ENCODE peak calls at places on chromosomes 2 and 18, in six cellular contexts. One of them, this sample, is unnamed.

GRCh38 chr18:48815581-48816324 is 135.0 kb downstream of the SMAD7 start:
- DNase-seq in heart left ventricle: peak; percentile 22
- DNase-seq in stomach: no peak
- DNase-seq in H54: no peak
- DNase-seq in adrenal gland: peak; percentile 36
- DNase-seq in IMR-90: peak; percentile 62
- DNase-seq in this sample: peak; percentile 23

GRCh38 chr2:226131299-226131784 is 668.3 kb downstream of the IRS1 start:
- DNase-seq in heart left ventricle: peak; percentile 67
- DNase-seq in stomach: peak; percentile 33
- DNase-seq in H54: no peak
- DNase-seq in adrenal gland: no peak
- DNase-seq in IMR-90: no peak
- DNase-seq in this sample: no peak

GRCh38 chr2:12478151-12479041 is 238.3 kb upstream of the TRIB2 start:
- DNase-seq in heart left ventricle: no peak
- DNase-seq in stomach: no peak
- DNase-seq in H54: no peak
- DNase-seq in adrenal gland: no peak
- DNase-seq in IMR-90: peak; percentile 21
- DNase-seq in this sample: no peak

GRCh38 chr18:77376043-77376732 is 126.5 kb downstream of the GALR1 start:
- DNase-seq in heart left ventricle: no peak
- DNase-seq in stomach: no peak
- DNase-seq in H54: no peak
- DNase-seq in adrenal gland: no peak
- DNase-seq in IMR-90: no peak
- DNase-seq in this sample: no peak

GRCh38 chr2:67445652-67446268 is 48.6 kb downstream of the ETAA1 start:
- DNase-seq in heart left ventricle: no peak
- DNase-seq in stomach: no peak
- DNase-seq in H54: no peak
- DNase-seq in adrenal gland: no peak
- DNase-seq in IMR-90: peak; percentile 38
- DNase-seq in this sample: no peak

GRCh38 chr2:168574856-168575630 is 119.0 kb downstream of the CERS6 start:
- DNase-seq in heart left ventricle: no peak
- DNase-seq in stomach: no peak
- DNase-seq in H54: no peak
- DNase-seq in adrenal gland: no peak
- DNase-seq in IMR-90: peak; percentile 15
- DNase-seq in this sample: no peak

GRCh38 chr2:195382186-195382585 is 274.8 kb upstream of the SLC39A10 start:
- DNase-seq in heart left ventricle: no peak
- DNase-seq in stomach: no peak
- DNase-seq in H54: no peak
- DNase-seq in adrenal gland: no peak
- DNase-seq in IMR-90: no peak
- DNase-seq in this sample: no peak

GRCh38 chr2:86223682-86224560 is 24.7 kb downstream of the MRPL35 start:
- DNase-seq in heart left ventricle: no peak
- DNase-seq in stomach: no peak
- DNase-seq in H54: no peak
- DNase-seq in adrenal gland: no peak
- DNase-seq in IMR-90: peak; percentile 59
- DNase-seq in this sample: no peak

GRCh38 chr2:15636972-15637785 is 45.5 kb downstream of the DDX1 start:
- DNase-seq in heart left ventricle: no peak
- DNase-seq in stomach: peak; percentile 73
- DNase-seq in H54: peak; percentile 38
- DNase-seq in adrenal gland: peak; percentile 93
- DNase-seq in IMR-90: peak; percentile 68
- DNase-seq in this sample: peak; percentile 82

GRCh38 chr18:75247601-75248421 is 37.2 kb downstream of the TSHZ1 start:
- DNase-seq in heart left ventricle: no peak
- DNase-seq in stomach: no peak
- DNase-seq in H54: no peak
- DNase-seq in adrenal gland: no peak
- DNase-seq in IMR-90: peak; percentile 65
- DNase-seq in this sample: peak; percentile 24

GRCh38 chr2:140454717-140455116 is 1674.5 kb upstream of the NXPH2 start:
- DNase-seq in heart left ventricle: no peak
- DNase-seq in stomach: no peak
- DNase-seq in H54: peak; percentile 26
- DNase-seq in adrenal gland: no peak
- DNase-seq in IMR-90: peak; percentile 76
- DNase-seq in this sample: no peak

GRCh38 chr2:145049475-145049874 is 529.6 kb upstream of the ZEB2 start:
- DNase-seq in heart left ventricle: no peak
- DNase-seq in stomach: no peak
- DNase-seq in H54: no peak
- DNase-seq in adrenal gland: no peak
- DNase-seq in IMR-90: no peak
- DNase-seq in this sample: no peak

GRCh38 chr2:191316246-191316645 is 71.0 kb downstream of the MYO1B start:
- DNase-seq in heart left ventricle: no peak
- DNase-seq in stomach: no peak
- DNase-seq in H54: no peak
- DNase-seq in adrenal gland: no peak
- DNase-seq in IMR-90: peak; percentile 75
- DNase-seq in this sample: no peak

GRCh38 chr2:144580521-144581153 is 60.7 kb upstream of the ZEB2 start:
- DNase-seq in heart left ventricle: no peak
- DNase-seq in stomach: no peak
- DNase-seq in H54: no peak
- DNase-seq in adrenal gland: no peak
- DNase-seq in IMR-90: no peak
- DNase-seq in this sample: peak; percentile 66

GRCh38 chr2:172091626-172092566 is 6.6 kb downstream of the DLX1 start:
- DNase-seq in heart left ventricle: no peak
- DNase-seq in stomach: no peak
- DNase-seq in H54: no peak
- DNase-seq in adrenal gland: no peak
- DNase-seq in IMR-90: no peak
- DNase-seq in this sample: no peak

GRCh38 chr18:39523281-39523680 is 1957.7 kb upstream of the CELF4 start:
- DNase-seq in heart left ventricle: no peak
- DNase-seq in stomach: no peak
- DNase-seq in H54: peak; percentile 15
- DNase-seq in adrenal gland: no peak
- DNase-seq in IMR-90: peak; percentile 57
- DNase-seq in this sample: peak; percentile 7

GRCh38 chr2:20616341-20616871 is 34.5 kb downstream of the HS1BP3 start:
- DNase-seq in heart left ventricle: peak; percentile 26
- DNase-seq in stomach: peak; percentile 18
- DNase-seq in H54: no peak
- DNase-seq in adrenal gland: peak; percentile 49
- DNase-seq in IMR-90: no peak
- DNase-seq in this sample: no peak

GRCh38 chr2:147865560-147865959 is 20.7 kb downstream of the ACVR2A start:
- DNase-seq in heart left ventricle: no peak
- DNase-seq in stomach: no peak
- DNase-seq in H54: no peak
- DNase-seq in adrenal gland: no peak
- DNase-seq in IMR-90: no peak
- DNase-seq in this sample: no peak

GRCh38 chr18:58611471-58612131 is 17.3 kb downstream of the ALPK2 start:
- DNase-seq in heart left ventricle: no peak
- DNase-seq in stomach: no peak
- DNase-seq in H54: no peak
- DNase-seq in adrenal gland: no peak
- DNase-seq in IMR-90: no peak
- DNase-seq in this sample: no peak

GRCh38 chr2:223586261-223586660 is 15.9 kb downstream of the SCG2 start:
- DNase-seq in heart left ventricle: no peak
- DNase-seq in stomach: no peak
- DNase-seq in H54: no peak
- DNase-seq in adrenal gland: no peak
- DNase-seq in IMR-90: peak; percentile 88
- DNase-seq in this sample: no peak

GRCh38 chr2:130342533-130343275 is at the start of gene IMP4:
- DNase-seq in heart left ventricle: peak; percentile 98
- DNase-seq in stomach: peak; percentile 97
- DNase-seq in H54: peak; percentile 81
- DNase-seq in adrenal gland: peak; percentile 100
- DNase-seq in IMR-90: peak; percentile 100
- DNase-seq in this sample: peak; percentile 99
- TF ChIP-seq POLR2A in heart left ventricle: peak; percentile 13
- TF ChIP-seq POLR2A in stomach: no peak
- TF ChIP-seq POLR2A in H54: peak; percentile 47
- TF ChIP-seq POLR2A in adrenal gland: no peak
- TF ChIP-seq POLR2A in IMR-90: peak; percentile 55
- TF ChIP-seq POLR2A in this sample: peak; percentile 78

DNA sequence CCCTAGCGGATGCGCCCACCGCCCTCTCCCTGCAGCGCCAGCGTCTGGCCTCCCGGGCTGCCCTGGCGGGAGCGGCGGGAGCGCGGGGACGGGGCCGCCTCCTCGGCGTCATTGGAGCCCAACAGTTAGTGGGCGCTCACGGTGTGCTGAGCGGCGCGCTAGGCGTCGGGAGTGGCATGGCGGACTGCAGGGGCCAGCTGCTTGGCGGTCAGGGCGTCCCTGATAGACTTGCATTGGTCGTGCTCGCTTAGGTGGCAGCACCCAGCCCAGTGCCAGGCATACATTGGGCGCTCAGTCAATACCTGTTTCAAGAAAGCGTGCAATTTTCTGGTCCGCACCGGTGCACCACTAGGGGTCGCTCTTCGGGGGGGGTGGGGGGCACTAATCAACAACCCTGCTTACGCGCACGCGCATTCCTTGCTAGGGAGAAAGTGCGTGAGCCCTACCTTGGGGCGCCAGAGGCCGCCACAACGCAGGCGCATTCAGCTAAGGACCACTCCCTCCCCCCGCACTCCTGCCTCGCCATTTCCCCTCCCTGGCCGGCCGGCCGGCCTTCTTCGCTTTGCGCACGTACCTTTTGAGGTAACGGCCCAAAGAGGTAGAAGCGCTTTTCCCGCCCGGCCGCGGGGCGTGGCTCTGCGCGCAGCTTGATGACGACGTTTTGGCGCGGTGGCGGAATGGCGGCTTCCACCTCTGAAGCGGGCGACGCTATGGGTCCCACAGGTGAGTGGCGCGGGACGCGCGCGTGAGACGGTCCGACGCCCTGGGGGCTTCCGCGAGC is 411 bp upstream of the MZT2A start:
- DNase-seq in heart left ventricle: peak; percentile 93
- DNase-seq in stomach: peak; percentile 93
- DNase-seq in H54: peak; percentile 90
- DNase-seq in adrenal gland: peak; percentile 97
- DNase-seq in IMR-90: peak; percentile 90
- DNase-seq in this sample: peak; percentile 96
- TF ChIP-seq POLR2A in heart left ventricle: peak; percentile 59
- TF ChIP-seq POLR2A in stomach: no peak
- TF ChIP-seq POLR2A in H54: peak; percentile 38
- TF ChIP-seq POLR2A in adrenal gland: peak; percentile 55
- TF ChIP-seq POLR2A in IMR-90: no peak
- TF ChIP-seq POLR2A in this sample: peak; percentile 73

DNA sequence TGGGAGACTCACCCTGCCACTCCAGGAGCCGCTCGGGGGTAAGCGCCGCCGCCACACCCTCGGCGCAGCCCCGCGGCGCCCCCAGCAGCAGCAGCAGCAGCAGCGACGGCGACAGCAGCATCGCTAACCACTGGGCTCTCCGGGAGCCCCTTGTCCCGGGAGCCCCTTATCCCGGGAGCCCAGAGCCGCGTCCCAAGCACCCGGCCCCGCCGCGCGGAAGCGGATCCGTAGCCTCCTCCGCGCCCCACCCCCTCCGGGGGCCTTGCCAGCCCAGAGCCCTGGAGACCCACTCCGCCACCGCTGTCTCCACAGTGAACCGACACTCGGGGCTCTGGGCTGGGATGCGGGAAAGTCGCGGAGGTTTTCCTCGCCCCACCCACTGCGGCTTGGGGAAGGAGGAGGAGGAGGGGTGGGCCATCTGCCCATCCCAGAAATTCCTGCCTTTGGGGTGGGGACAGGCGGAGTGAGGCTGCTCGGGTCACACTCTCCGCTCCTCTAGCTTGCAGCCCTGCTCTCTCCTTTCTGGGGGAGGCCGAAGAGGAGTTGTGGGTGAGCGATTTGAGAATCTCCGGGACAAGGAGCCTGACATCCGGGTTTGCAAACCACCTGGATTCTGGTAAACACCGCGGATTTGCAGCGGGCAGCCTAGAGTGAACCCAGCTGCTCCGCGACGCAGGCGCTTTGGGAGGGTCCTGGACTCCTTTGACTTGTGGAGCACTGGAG is at the start of gene PLA2R1:
- DNase-seq in heart left ventricle: peak; percentile 47
- DNase-seq in stomach: peak; percentile 34
- DNase-seq in H54: peak; percentile 23
- DNase-seq in adrenal gland: peak; percentile 58
- DNase-seq in IMR-90: peak; percentile 12
- DNase-seq in this sample: no peak
- TF ChIP-seq POLR2A in heart left ventricle: no peak
- TF ChIP-seq POLR2A in stomach: no peak
- TF ChIP-seq POLR2A in H54: no peak
- TF ChIP-seq POLR2A in adrenal gland: peak; percentile 8
- TF ChIP-seq POLR2A in IMR-90: no peak
- TF ChIP-seq POLR2A in this sample: no peak

GRCh38 chr2:64362562-64363026 is 91.4 kb upstream of the LGALSL start:
- DNase-seq in heart left ventricle: no peak
- DNase-seq in stomach: peak; percentile 49
- DNase-seq in H54: no peak
- DNase-seq in adrenal gland: no peak
- DNase-seq in IMR-90: no peak
- DNase-seq in this sample: no peak

GRCh38 chr2:64363140-64363539 is 90.8 kb upstream of the LGALSL start:
- DNase-seq in heart left ventricle: no peak
- DNase-seq in stomach: no peak
- DNase-seq in H54: no peak
- DNase-seq in adrenal gland: peak; percentile 20
- DNase-seq in IMR-90: no peak
- DNase-seq in this sample: no peak

GRCh38 chr2:64359176-64359891 is 94.6 kb upstream of the LGALSL start:
- DNase-seq in heart left ventricle: no peak
- DNase-seq in stomach: no peak
- DNase-seq in H54: peak; percentile 29
- DNase-seq in adrenal gland: peak; percentile 25
- DNase-seq in IMR-90: no peak
- DNase-seq in this sample: no peak

GRCh38 chr2:64361151-64361938 is 92.6 kb upstream of the LGALSL start:
- DNase-seq in heart left ventricle: no peak
- DNase-seq in stomach: no peak
- DNase-seq in H54: no peak
- DNase-seq in adrenal gland: no peak
- DNase-seq in IMR-90: no peak
- DNase-seq in this sample: no peak

GRCh38 chr2:64359892-64360657 is 93.9 kb upstream of the LGALSL start:
- DNase-seq in heart left ventricle: peak; percentile 87
- DNase-seq in stomach: peak; percentile 86
- DNase-seq in H54: peak; percentile 89
- DNase-seq in adrenal gland: peak; percentile 95
- DNase-seq in IMR-90: peak; percentile 92
- DNase-seq in this sample: no peak
- TF ChIP-seq POLR2A in heart left ventricle: no peak
- TF ChIP-seq POLR2A in stomach: no peak
- TF ChIP-seq POLR2A in H54: no peak
- TF ChIP-seq POLR2A in adrenal gland: peak; percentile 80
- TF ChIP-seq POLR2A in IMR-90: no peak
- TF ChIP-seq POLR2A in this sample: no peak

This sample was measured in erythroblast.